ENCODE peak calls at places on chromosomes 1 and 21, in five cellular contexts. X is hepatocyte, J is heart right ventricle, R is GM23248, E is ascending aorta. K is an unnamed sample.
A peak's percentile ranks its signal among the peaks of the same experiment; 100 is the strongest.

GRCh38 chr1:222339371-222339947 is 208.4 kb downstream of the HHIPL2 start:
- DNase-seq in X (no peak), J (no peak), R (peak; percentile 43), E (no peak), K (no peak)

GRCh38 chr1:152878042-152878441 is at the start of gene SMCP:
- DNase-seq in X (no peak), J (no peak), R (peak; percentile 12), E (no peak), K (peak; percentile 93)

GRCh38 chr1:55284856-55285255 is 69.7 kb upstream of the USP24 start:
- DNase-seq in X (peak; percentile 66), J (peak; percentile 62), R (peak; percentile 72), E (no peak), K (peak; percentile 28)

GRCh38 chr1:235865565-235866206 is 1.0 kb downstream of the LYST start:
- DNase-seq in X (no peak), J (no peak), R (peak; percentile 53), E (no peak), K (no peak)

GRCh38 chr21:38277501-38278111 is 20.8 kb downstream of the KCNJ15 start:
- DNase-seq in X (peak; percentile 72), J (no peak), R (peak; percentile 99), E (no peak), K (no peak)

GRCh38 chr1:99849413-99849743 is 783 bp upstream of the AGL start:
- DNase-seq in X (peak; percentile 16), J (peak; percentile 7), R (peak; percentile 10), E (no peak), K (peak; percentile 50)

GRCh38 chr1:44154665-44155064 is 13.2 kb upstream of the KLF18 start:
- DNase-seq in X (peak; percentile 13), J (no peak), R (no peak), E (no peak), K (no peak)

GRCh38 chr1:53145619-53145941 is 3.1 kb upstream of the SLC1A7 start:
- DNase-seq in X (no peak), J (no peak), R (no peak), E (no peak), K (no peak)

GRCh38 chr1:40799351-40799867 is 15.8 kb downstream of the KCNQ4 start:
- DNase-seq in X (no peak), J (peak; percentile 29), R (peak; percentile 60), E (no peak), K (no peak)

GRCh38 chr1:75719810-75720209 is 4.7 kb upstream of the ACADM start:
- DNase-seq in X (no peak), J (no peak), R (no peak), E (no peak), K (no peak)
- H3K9me3 ChIP-seq in X (no peaks in the 10 kb centered on the region), J (no peaks in the 10 kb centered on the region), R (no peaks in the 10 kb centered on the region), E (no peaks in the 10 kb centered on the region), K (no peaks in the 10 kb centered on the region)

GRCh38 chr1:77680173-77680572 is 2.3 kb downstream of the ZZZ3 start:
- DNase-seq in X (no peak), J (no peak), R (no peak), E (no peak), K (no peak)
- H3K4me3 ChIP-seq in X (no peak overlapping the region), J (no peak overlapping the region), R (peak overlapping the region; percentile 30), E (no peak overlapping the region), K (no peak overlapping the region)

DNA sequence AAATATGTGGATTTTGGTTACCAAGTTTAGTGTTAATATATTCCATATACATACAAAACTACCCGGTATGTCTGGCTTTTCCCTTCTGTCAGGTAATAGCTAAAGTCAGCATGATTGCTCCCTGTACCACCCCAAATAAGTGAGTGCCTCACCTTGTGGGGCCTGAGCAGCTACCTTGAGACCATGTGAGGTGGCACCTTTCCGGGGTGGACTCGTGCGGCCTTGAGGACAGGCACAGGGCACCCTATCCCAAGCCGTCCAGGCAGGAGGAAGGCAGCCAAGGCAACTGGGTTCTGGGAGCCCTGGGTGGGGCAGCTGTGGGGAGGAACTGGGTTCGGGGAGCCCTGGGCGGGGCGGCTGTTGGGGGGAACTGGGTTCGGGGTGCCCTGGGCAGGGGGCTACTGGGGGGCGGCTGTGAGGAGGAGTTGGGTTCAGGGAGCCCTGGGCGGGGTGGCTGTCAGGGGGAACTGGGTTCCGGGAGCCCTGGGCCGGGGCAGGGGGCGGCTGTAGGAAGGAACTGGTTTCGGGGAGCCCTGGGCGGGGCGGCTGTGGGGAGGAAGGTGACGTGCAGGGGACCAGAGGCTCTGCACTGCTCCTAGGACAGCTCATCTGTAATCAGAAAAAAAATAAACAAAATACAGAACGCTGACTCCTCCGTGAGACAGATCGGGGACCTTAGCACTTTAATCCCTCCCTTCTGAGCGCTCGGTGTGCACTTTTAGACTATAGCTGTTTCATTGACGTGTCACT is 63.3 kb downstream of the POFUT2 start:
- DNase-seq in X (peak; percentile 55), J (no peak), R (no peak), E (no peak), K (no peak)
- H3K27ac ChIP-seq in X (no peak overlapping the region), J (no peak overlapping the region), R (no peak overlapping the region), E (no peak overlapping the region), K (peak overlapping the region; percentile 20)

DNA sequence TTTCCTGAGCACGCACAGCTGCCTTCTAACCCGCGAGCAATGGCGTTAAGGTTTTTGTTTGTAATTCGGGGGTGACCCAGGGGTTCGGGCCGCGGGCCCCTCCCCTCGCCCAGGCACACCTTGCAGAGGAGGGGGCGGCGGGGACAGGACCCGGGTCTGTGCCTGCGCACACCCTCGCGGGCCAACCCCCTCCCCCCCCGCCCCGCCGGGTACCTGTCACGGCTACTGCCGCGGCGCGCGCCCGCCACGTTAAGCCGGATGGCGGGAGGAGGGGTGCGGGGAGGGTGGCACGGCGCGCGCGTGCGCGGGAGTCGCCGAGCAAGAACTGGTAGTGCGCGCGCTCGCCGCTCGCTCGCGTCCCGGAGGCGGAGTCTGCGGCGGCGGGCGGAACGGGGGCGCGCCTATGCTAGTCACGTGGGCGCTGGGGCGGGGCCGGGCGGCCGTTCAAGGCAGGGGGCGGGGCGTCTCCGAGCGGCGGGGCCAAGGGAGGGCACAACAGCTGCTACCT is at the start of gene TPTE:
- DNase-seq in X (no peak), J (no peak), R (no peak), E (no peak), K (no peak)
- H3K9me3 ChIP-seq in X (peaks cover 9% of the 10 kb centered on the region), J (no peaks in the 10 kb centered on the region), R (no peaks in the 10 kb centered on the region), E (peaks cover 13% of the 10 kb centered on the region), K (peaks cover 13% of the 10 kb centered on the region)

GRCh38 chr1:164561461-164561860 is 2.5 kb downstream of the PBX1 start:
- DNase-seq in X (no peak), J (no peak), R (peak; percentile 44), E (no peak), K (no peak)

GRCh38 chr1:164561007-164561406 is 2.0 kb downstream of the PBX1 start:
- DNase-seq in X (no peak), J (no peak), R (peak; percentile 32), E (no peak), K (no peak)

GRCh38 chr1:164562947-164563346 is 4.0 kb downstream of the PBX1 start:
- DNase-seq in X (no peak), J (no peak), R (no peak), E (no peak), K (no peak)

GRCh38 chr1:164565356-164565755 is 6.4 kb downstream of the PBX1 start:
- DNase-seq in X (no peak), J (no peak), R (peak; percentile 41), E (no peak), K (no peak)

DNA sequence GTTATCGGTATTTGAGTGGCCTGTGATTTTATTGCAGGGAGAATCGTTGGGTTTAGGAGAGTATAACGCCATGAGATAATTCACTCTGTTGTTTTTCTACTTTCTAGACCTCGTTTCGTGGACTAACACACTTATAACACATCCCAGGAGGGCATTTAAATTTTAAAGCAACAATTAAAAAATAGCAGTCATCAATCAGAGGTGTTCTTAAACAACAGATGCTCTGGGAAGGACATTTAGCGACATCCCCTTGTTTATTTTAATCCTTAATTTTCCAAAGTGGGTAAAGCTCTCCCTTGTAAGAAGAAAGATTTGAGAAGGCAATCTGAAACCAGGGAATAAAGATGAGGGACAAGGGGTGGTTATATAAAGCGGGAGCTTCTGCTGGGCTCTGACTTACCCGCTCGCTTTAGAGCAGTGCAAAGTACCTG is 4.9 kb downstream of the PBX1 start:
- DNase-seq in X (no peak), J (no peak), R (peak; percentile 42), E (no peak), K (no peak)
- H3K4me3 ChIP-seq in X (peak overlapping the region; percentile 20), J (peak overlapping the region; percentile 56), R (peak overlapping the region; percentile 84), E (peak overlapping the region; percentile 82), K (peak overlapping the region; percentile 34)

DNA sequence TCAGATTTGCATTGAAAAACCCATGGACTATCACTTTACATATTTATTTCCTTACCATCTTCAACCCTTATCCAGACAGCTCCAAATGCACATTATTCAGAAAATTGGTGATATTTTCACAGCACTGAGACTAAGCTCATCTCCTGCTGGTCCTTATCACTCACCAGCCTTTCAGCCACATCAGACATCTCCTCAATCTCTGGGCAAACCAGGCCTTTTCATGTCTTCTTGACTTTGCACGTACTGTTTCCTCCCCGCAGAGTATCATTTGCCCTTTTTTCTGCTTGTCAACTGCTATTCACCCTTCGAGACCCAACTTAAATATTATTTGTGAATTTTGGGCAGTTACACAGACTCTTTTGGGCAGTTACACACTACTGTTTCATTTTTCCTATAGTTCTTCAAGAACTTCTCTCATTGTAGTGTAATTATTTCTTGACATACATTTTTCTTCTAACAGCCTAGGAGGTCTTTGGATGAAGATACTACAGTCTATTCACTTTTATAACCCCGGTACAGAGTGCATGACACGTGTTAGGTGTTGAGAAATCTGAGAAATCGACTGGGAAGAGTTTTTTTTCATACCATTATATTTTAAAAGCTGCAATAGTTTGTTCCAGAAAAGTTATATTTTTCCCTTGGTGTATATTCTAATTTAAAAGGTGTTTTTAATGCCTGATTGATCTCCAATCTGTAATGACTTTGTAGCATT is 98.0 kb downstream of the FGGY start:
- DNase-seq in X (no peak), J (no peak), R (no peak), E (no peak), K (no peak)
- H3K27ac ChIP-seq in X (peak overlapping the region; percentile 95), J (peak overlapping the region; percentile 96), R (no peak overlapping the region), E (peak overlapping the region; percentile 91), K (peak overlapping the region; percentile 90)

DNA sequence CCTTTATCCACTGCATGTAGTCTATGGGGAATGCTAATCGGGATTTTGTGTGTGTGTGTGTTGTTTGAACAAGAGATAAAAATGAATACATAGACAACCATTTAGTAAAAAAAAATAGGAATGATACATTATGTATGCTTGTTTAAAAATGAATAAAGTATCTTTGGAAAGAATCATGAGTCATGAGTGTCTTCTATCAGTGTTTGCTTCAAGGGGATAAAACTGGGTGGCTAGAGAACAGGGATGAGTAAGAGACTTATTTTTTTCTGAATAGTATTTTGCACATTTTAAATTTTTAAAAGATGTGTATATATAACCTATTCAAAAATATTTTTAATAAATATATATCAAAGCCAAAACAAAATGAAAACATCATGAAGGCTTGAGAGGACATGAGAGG is 839.4 kb upstream of the ADGRL4 start:
- DNase-seq in X (no peak), J (no peak), R (peak; percentile 44), E (no peak), K (no peak)
- H3K9me3 ChIP-seq in X (no peaks in the 10 kb centered on the region), J (no peaks in the 10 kb centered on the region), R (no peaks in the 10 kb centered on the region), E (no peaks in the 10 kb centered on the region), K (no peaks in the 10 kb centered on the region)